ENCODE peak calls at places on chromosome 9, in four cellular contexts. Y is neuronal stem cell, E is lower lobe of right lung, H is NCI-H82. D is an unnamed sample.

GRCh38 chr9:95005276-95006141 is 279.0 kb downstream of the AOPEP start:
- DNase-seq in Y (no peak), E (no peak), H (peak), D (no peak)

GRCh38 chr9:104769655-104770054 is 5.7 kb downstream of the NIPSNAP3B start:
- DNase-seq in Y (no peak), E (no peak), H (no peak), D (no peak)

GRCh38 chr9:114690308-114690707 is 8.3 kb upstream of the TEX48 start:
- DNase-seq in Y (no peak), E (no peak), H (no peak), D (no peak)

GRCh38 chr9:129639756-129640085 is 2.2 kb downstream of the ASB6 start:
- DNase-seq in Y (no peak), E (no peak), H (no peak), D (no peak)

GRCh38 chr9:134693641-134694367 is 52.2 kb downstream of the COL5A1 start:
- DNase-seq in Y (no peak), E (peak), H (no peak), D (no peak)

GRCh38 chr9:125759812-125760134 is 12.6 kb downstream of the PBX3 start:
- DNase-seq in Y (no peak), E (no peak), H (peak), D (no peak)

GRCh38 chr9:4530375-4530774 is 40.1 kb downstream of the SLC1A1 start:
- DNase-seq in Y (no peak), E (no peak), H (no peak), D (peak)

GRCh38 chr9:7592321-7593319 is 207.0 kb downstream of the DMAC1 start:
- DNase-seq in Y (no peak), E (no peak), H (peak), D (no peak)

GRCh38 chr9:34996905-34997279 is 7.3 kb downstream of the DNAJB5 start:
- DNase-seq in Y (no peak), E (no peak), H (no peak), D (no peak)

GRCh38 chr9:129712595-129713524 is 40.0 kb downstream of the PTGES start:
- DNase-seq in Y (peak), E (no peak), H (peak), D (no peak)

GRCh38 chr9:95498641-95499040 is 18.1 kb downstream of the PTCH1 start:
- DNase-seq in Y (no peak), E (no peak), H (no peak), D (no peak)

GRCh38 chr9:120477534-120478001 is 102.4 kb downstream of the CDK5RAP2 start:
- DNase-seq in Y (peak), E (peak), H (peak), D (peak)

GRCh38 chr9:134590240-134591081 is 51.1 kb upstream of the COL5A1 start:
- DNase-seq in Y (no peak), E (no peak), H (no peak), D (no peak)

GRCh38 chr9:109600142-109600541 is 102.0 kb upstream of the PTPN3 start:
- DNase-seq in Y (no peak), E (no peak), H (no peak), D (no peak)

GRCh38 chr9:136089697-136090045 is 5.4 kb downstream of the NACC2 start:
- DNase-seq in Y (no peak), E (no peak), H (no peak), D (peak)

GRCh38 chr9:36148652-36149051 is 12.1 kb downstream of the GLIPR2 start:
- DNase-seq in Y (no peak), E (peak), H (no peak), D (peak)

GRCh38 chr9:137757613-137758029 is 120.0 kb upstream of the CACNA1B start:
- DNase-seq in Y (no peak), E (no peak), H (no peak), D (peak)

GRCh38 chr9:89278997-89279739 is 31.8 kb upstream of the CKS2 start:
- DNase-seq in Y (peak), E (no peak), H (peak), D (peak)

GRCh38 chr9:105064248-105065118 is 136.5 kb upstream of the ABCA1 start:
- DNase-seq in Y (peak), E (peak), H (peak), D (no peak)

GRCh38 chr9:129761901-129762359 is 9.1 kb upstream of the PTGES start:
- DNase-seq in Y (no peak), E (no peak), H (no peak), D (no peak)

GRCh38 chr9:102506391-102506790 is 488.7 kb upstream of the CYLC2 start:
- DNase-seq in Y (no peak), E (no peak), H (no peak), D (no peak)

GRCh38 chr9:93452710-93453046 is 703 bp downstream of the FAM120AOS start:
- DNase-seq in Y (no peak), E (peak), H (peak), D (no peak)

GRCh38 chr9:21688108-21689102 is 114.0 kb upstream of the MTAP start:
- DNase-seq in Y (no peak), E (no peak), H (no peak), D (no peak)

GRCh38 chr9:6852243-6852963 is 94.6 kb downstream of the KDM4C start:
- DNase-seq in Y (no peak), E (no peak), H (no peak), D (no peak)

GRCh38 chr9:127735530-127736176 is 559 bp upstream of the TOR2A start:
- DNase-seq in Y (no peak), E (no peak), H (peak), D (no peak)

GRCh38 chr9:95171596-95171995 is 145.9 kb downstream of the FANCC start:
- DNase-seq in Y (no peak), E (no peak), H (no peak), D (no peak)

GRCh38 chr9:116966199-116966598 is 279.1 kb downstream of the TRIM32 start:
- DNase-seq in Y (no peak), E (no peak), H (no peak), D (no peak)

GRCh38 chr9:79046401-79046800 is 525.4 kb upstream of the TLE4 start:
- DNase-seq in Y (no peak), E (no peak), H (no peak), D (no peak)

GRCh38 chr9:126248680-126249079 is 77.9 kb upstream of the MVB12B start:
- DNase-seq in Y (no peak), E (no peak), H (no peak), D (no peak)

GRCh38 chr9:5510360-5510931 is at the start of gene PDCD1LG2:
- DNase-seq in Y (no peak), E (no peak), H (peak), D (no peak)

GRCh38 chr9:17930091-17930490 is 351.2 kb downstream of the SH3GL2 start:
- DNase-seq in Y (no peak), E (no peak), H (no peak), D (no peak)

GRCh38 chr9:120386390-120387131 is 193.4 kb downstream of the CDK5RAP2 start:
- DNase-seq in Y (no peak), E (no peak), H (peak), D (no peak)